ENCODE peak calls at places on chromosomes 13 and 19, in six cellular contexts. One of them, this sample, is unnamed. For H3K4me1, the result is how much of the 10 kb centered on the place peaks cover.

GRCh38 chr13:112679932-112680677 is 9.7 kb upstream of the ATP11A start:
- DNase-seq in Panc1: no peak
- DNase-seq in SK-N-SH: no peak
- DNase-seq in tibial artery: peak
- DNase-seq in heart left ventricle: no peak
- DNase-seq in right atrium auricular region: no peak
- DNase-seq in this sample: no peak

GRCh38 chr13:109803822-109804221 is 17.4 kb upstream of the IRS2 start:
- DNase-seq in tibial artery: no peak
- DNase-seq in heart left ventricle: no peak
- DNase-seq in Panc1: no peak
- DNase-seq in right atrium auricular region: no peak
- DNase-seq in SK-N-SH: no peak
- DNase-seq in this sample: no peak

GRCh38 chr19:50519006-50519575 is 5.4 kb upstream of the ASPDH start:
- DNase-seq in heart left ventricle: no peak
- DNase-seq in SK-N-SH: no peak
- DNase-seq in tibial artery: no peak
- DNase-seq in right atrium auricular region: no peak
- DNase-seq in Panc1: no peak
- DNase-seq in this sample: no peak

GRCh38 chr13:95644611-95645052 is at the start of gene DZIP1:
- DNase-seq in heart left ventricle: peak
- DNase-seq in Panc1: peak
- DNase-seq in SK-N-SH: peak
- DNase-seq in tibial artery: peak
- DNase-seq in right atrium auricular region: peak
- DNase-seq in this sample: peak

GRCh38 chr19:18002347-18002850 is 5.6 kb upstream of the ARRDC2 start:
- DNase-seq in SK-N-SH: peak
- DNase-seq in heart left ventricle: peak
- DNase-seq in Panc1: no peak
- DNase-seq in tibial artery: peak
- DNase-seq in right atrium auricular region: no peak
- DNase-seq in this sample: no peak

GRCh38 chr13:26482451-26483197 is 74.9 kb upstream of the WASF3 start:
- DNase-seq in Panc1: peak
- DNase-seq in tibial artery: peak
- DNase-seq in SK-N-SH: peak
- DNase-seq in heart left ventricle: no peak
- DNase-seq in right atrium auricular region: peak
- DNase-seq in this sample: no peak

GRCh38 chr19:55213547-55213946 is 4.2 kb upstream of the PTPRH start:
- DNase-seq in tibial artery: no peak
- DNase-seq in heart left ventricle: no peak
- DNase-seq in Panc1: no peak
- DNase-seq in SK-N-SH: no peak
- DNase-seq in right atrium auricular region: no peak
- DNase-seq in this sample: no peak

GRCh38 chr13:49874430-49874829 is 61.7 kb downstream of the SPRYD7 start:
- DNase-seq in Panc1: no peak
- DNase-seq in right atrium auricular region: no peak
- DNase-seq in tibial artery: no peak
- DNase-seq in SK-N-SH: no peak
- DNase-seq in heart left ventricle: no peak
- DNase-seq in this sample: no peak

GRCh38 chr13:70585109-70585508 is 476.9 kb upstream of the KLHL1 start:
- DNase-seq in tibial artery: no peak
- DNase-seq in heart left ventricle: no peak
- DNase-seq in Panc1: no peak
- DNase-seq in SK-N-SH: no peak
- DNase-seq in right atrium auricular region: no peak
- DNase-seq in this sample: no peak

GRCh38 chr19:38152461-38153379 is 71.3 kb downstream of the DPF1 start:
- DNase-seq in heart left ventricle: peak
- DNase-seq in SK-N-SH: peak
- DNase-seq in right atrium auricular region: no peak
- DNase-seq in Panc1: no peak
- DNase-seq in tibial artery: no peak
- DNase-seq in this sample: no peak

GRCh38 chr19:56866563-56866962 is 26.0 kb upstream of the PEG3 start:
- DNase-seq in tibial artery: no peak
- DNase-seq in heart left ventricle: no peak
- DNase-seq in right atrium auricular region: no peak
- DNase-seq in Panc1: no peak
- DNase-seq in SK-N-SH: peak
- DNase-seq in this sample: no peak

GRCh38 chr13:79604752-79605151 is 123.8 kb downstream of the NDFIP2 start:
- DNase-seq in Panc1: no peak
- DNase-seq in SK-N-SH: no peak
- DNase-seq in tibial artery: no peak
- DNase-seq in right atrium auricular region: no peak
- DNase-seq in heart left ventricle: no peak
- DNase-seq in this sample: no peak

GRCh38 chr13:21576424-21576823 is 27.5 kb downstream of the MICU2 start:
- DNase-seq in heart left ventricle: no peak
- DNase-seq in Panc1: no peak
- DNase-seq in right atrium auricular region: no peak
- DNase-seq in SK-N-SH: no peak
- DNase-seq in tibial artery: no peak
- DNase-seq in this sample: no peak

GRCh38 chr13:27379694-27380596 is 44.5 kb upstream of the GTF3A start:
- DNase-seq in Panc1: no peak
- DNase-seq in heart left ventricle: no peak
- DNase-seq in SK-N-SH: peak
- DNase-seq in tibial artery: peak
- DNase-seq in right atrium auricular region: no peak
- DNase-seq in this sample: peak

GRCh38 chr13:111115051-111115840 is at the start of gene ARHGEF7:
- DNase-seq in right atrium auricular region: no peak
- DNase-seq in Panc1: no peak
- DNase-seq in tibial artery: no peak
- DNase-seq in SK-N-SH: peak
- DNase-seq in heart left ventricle: no peak
- DNase-seq in this sample: no peak

GRCh38 chr13:69319659-69320058 is 788.0 kb upstream of the ATXN8OS start:
- DNase-seq in tibial artery: no peak
- DNase-seq in right atrium auricular region: no peak
- DNase-seq in SK-N-SH: no peak
- DNase-seq in Panc1: no peak
- DNase-seq in heart left ventricle: no peak
- DNase-seq in this sample: no peak

GRCh38 chr13:38348890-38349289 is 761 bp upstream of the UFM1 start:
- DNase-seq in Panc1: no peak
- DNase-seq in tibial artery: no peak
- DNase-seq in right atrium auricular region: no peak
- DNase-seq in SK-N-SH: no peak
- DNase-seq in heart left ventricle: no peak
- DNase-seq in this sample: no peak

GRCh38 chr19:16587031-16588023 is 15.1 kb upstream of the SLC35E1 start:
- DNase-seq in Panc1: no peak
- DNase-seq in right atrium auricular region: no peak
- DNase-seq in tibial artery: peak
- DNase-seq in SK-N-SH: no peak
- DNase-seq in heart left ventricle: no peak
- DNase-seq in this sample: peak

GRCh38 chr19:13099073-13099999 is 3.3 kb downstream of the LYL1 start:
- DNase-seq in right atrium auricular region: no peak
- DNase-seq in tibial artery: peak
- DNase-seq in SK-N-SH: no peak
- DNase-seq in heart left ventricle: peak
- DNase-seq in Panc1: no peak
- DNase-seq in this sample: peak

GRCh38 chr19:5676105-5676671 is 4.1 kb downstream of the MICOS13 start:
- DNase-seq in right atrium auricular region: no peak
- DNase-seq in Panc1: no peak
- DNase-seq in heart left ventricle: no peak
- DNase-seq in SK-N-SH: no peak
- DNase-seq in tibial artery: no peak
- DNase-seq in this sample: no peak

GRCh38 chr19:7914598-7915045 is at the start of gene TGFBR3L:
- DNase-seq in SK-N-SH: no peak
- DNase-seq in heart left ventricle: peak
- DNase-seq in tibial artery: no peak
- DNase-seq in Panc1: no peak
- DNase-seq in right atrium auricular region: no peak
- DNase-seq in this sample: peak

GRCh38 chr13:80334582-80335260 is 6.2 kb downstream of the SPRY2 start:
- DNase-seq in heart left ventricle: no peak
- DNase-seq in right atrium auricular region: no peak
- DNase-seq in Panc1: no peak
- DNase-seq in tibial artery: no peak
- DNase-seq in SK-N-SH: no peak
- DNase-seq in this sample: no peak

GRCh38 chr19:47741544-47742125 is 3.7 kb upstream of the NOP53 start:
- DNase-seq in right atrium auricular region: no peak
- DNase-seq in SK-N-SH: no peak
- DNase-seq in heart left ventricle: no peak
- DNase-seq in Panc1: no peak
- DNase-seq in tibial artery: no peak
- DNase-seq in this sample: no peak

GRCh38 chr19:47130589-47131168 is at the start of gene SAE1:
- DNase-seq in heart left ventricle: peak
- DNase-seq in tibial artery: peak
- DNase-seq in right atrium auricular region: peak
- DNase-seq in SK-N-SH: peak
- DNase-seq in Panc1: peak
- DNase-seq in this sample: peak

GRCh38 chr13:36870050-36870692 is 49.9 kb downstream of the SMAD9 start:
- DNase-seq in SK-N-SH: no peak
- DNase-seq in Panc1: no peak
- DNase-seq in tibial artery: no peak
- DNase-seq in heart left ventricle: no peak
- DNase-seq in right atrium auricular region: no peak
- DNase-seq in this sample: no peak

GRCh38 chr13:36862002-36862706 is 43.1 kb downstream of the RFXAP start:
- DNase-seq in tibial artery: no peak
- DNase-seq in Panc1: no peak
- DNase-seq in right atrium auricular region: no peak
- DNase-seq in heart left ventricle: no peak
- DNase-seq in SK-N-SH: no peak
- DNase-seq in this sample: no peak

GRCh38 chr13:36862722-36863121 is 43.7 kb downstream of the RFXAP start:
- DNase-seq in heart left ventricle: no peak
- DNase-seq in SK-N-SH: no peak
- DNase-seq in Panc1: no peak
- DNase-seq in tibial artery: no peak
- DNase-seq in right atrium auricular region: no peak
- DNase-seq in this sample: no peak

GRCh38 chr13:36865265-36865664 is 46.2 kb downstream of the RFXAP start:
- DNase-seq in tibial artery: no peak
- DNase-seq in SK-N-SH: no peak
- DNase-seq in right atrium auricular region: no peak
- DNase-seq in heart left ventricle: no peak
- DNase-seq in Panc1: no peak
- DNase-seq in this sample: no peak

GRCh38 chr13:36866232-36866631 is 47.2 kb downstream of the RFXAP start:
- DNase-seq in right atrium auricular region: no peak
- DNase-seq in SK-N-SH: no peak
- DNase-seq in tibial artery: no peak
- DNase-seq in Panc1: no peak
- DNase-seq in heart left ventricle: no peak
- DNase-seq in this sample: no peak
- H3K4me1 ChIP-seq in right atrium auricular region: under half
- H3K4me1 ChIP-seq in SK-N-SH: under half
- H3K4me1 ChIP-seq in tibial artery: under half
- H3K4me1 ChIP-seq in Panc1: under half
- H3K4me1 ChIP-seq in heart left ventricle: under half
- H3K4me1 ChIP-seq in this sample: under half

DNA sequence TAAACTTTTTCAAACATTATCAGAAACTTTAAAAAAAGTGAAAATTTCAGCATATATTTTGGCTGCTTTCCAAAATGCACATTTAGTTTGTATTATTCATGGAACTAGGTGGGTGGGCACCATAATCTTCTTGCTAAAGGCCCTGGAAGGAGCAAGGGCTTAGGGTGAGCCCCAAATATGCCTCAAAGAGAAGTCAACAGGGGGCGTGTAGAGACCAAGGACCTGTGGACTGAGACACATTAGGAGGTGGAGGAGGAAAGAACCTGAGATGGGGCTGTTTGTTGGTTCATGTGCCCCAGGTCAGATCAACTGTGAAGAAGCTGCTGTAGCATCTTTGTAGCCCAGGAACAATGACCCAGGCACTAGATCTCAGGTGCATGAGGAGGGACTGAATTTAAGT is 79.6 kb upstream of the OLFM4 start:
- DNase-seq in heart left ventricle: no peak
- DNase-seq in tibial artery: no peak
- DNase-seq in right atrium auricular region: no peak
- DNase-seq in Panc1: no peak
- DNase-seq in SK-N-SH: no peak
- DNase-seq in this sample: no peak
- TF ChIP-seq CTCF in heart left ventricle: no peak
- TF ChIP-seq CTCF in tibial artery: no peak
- TF ChIP-seq CTCF in right atrium auricular region: no peak
- TF ChIP-seq CTCF in Panc1: no peak
- TF ChIP-seq CTCF in SK-N-SH: no peak
- TF ChIP-seq CTCF in this sample: no peak

DNA sequence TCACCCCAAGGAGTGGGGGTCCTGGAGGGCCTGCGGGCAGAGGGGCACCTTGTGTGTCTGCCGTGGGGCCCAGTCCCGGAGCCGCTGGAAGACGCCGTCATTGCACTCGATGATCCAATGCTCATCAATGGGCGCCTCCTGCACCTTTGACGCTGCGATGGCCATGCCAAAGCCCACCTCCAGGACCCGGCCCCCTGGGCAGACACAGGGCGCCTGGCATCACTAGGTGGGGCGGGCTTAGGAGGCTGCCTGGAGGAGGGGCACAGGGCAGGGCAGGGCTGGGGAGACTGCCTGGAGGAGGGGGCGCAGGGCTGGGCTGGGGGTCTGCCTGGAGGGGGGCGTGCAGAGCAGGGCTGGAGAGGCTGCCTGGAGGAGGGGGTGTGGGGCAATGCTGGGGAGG is 1.6 kb downstream of the GAMT start:
- DNase-seq in heart left ventricle: no peak
- DNase-seq in Panc1: no peak
- DNase-seq in tibial artery: no peak
- DNase-seq in right atrium auricular region: no peak
- DNase-seq in SK-N-SH: no peak
- DNase-seq in this sample: no peak
- H3K4me3 ChIP-seq in heart left ventricle: no peak
- H3K4me3 ChIP-seq in Panc1: no peak
- H3K4me3 ChIP-seq in tibial artery: no peak
- H3K4me3 ChIP-seq in right atrium auricular region: no peak
- H3K4me3 ChIP-seq in SK-N-SH: no peak
- H3K4me3 ChIP-seq in this sample: no peak

GRCh38 chr19:46067691-46068090 is 26.9 kb upstream of the IGFL4 start:
- DNase-seq in heart left ventricle: no peak
- DNase-seq in SK-N-SH: no peak
- DNase-seq in right atrium auricular region: no peak
- DNase-seq in tibial artery: no peak
- DNase-seq in Panc1: no peak
- DNase-seq in this sample: no peak
- H3K4me1 ChIP-seq in heart left ventricle: under half
- H3K4me1 ChIP-seq in SK-N-SH: under half
- H3K4me1 ChIP-seq in right atrium auricular region: under half
- H3K4me1 ChIP-seq in tibial artery: under half
- H3K4me1 ChIP-seq in Panc1: under half
- H3K4me1 ChIP-seq in this sample: under half

This sample was measured in mucosa of descending colon.